ENCODE peak calls at places on chromosomes 7 and 10, in six cellular contexts. E is DMS153, F is nephron progenitor cell, N is type B pancreatic cell, H is NCI-H1930, L is GM23248. Q is an unnamed sample.

GRCh38 chr10:106167946-106168345 is 996.6 kb downstream of the SORCS1 start:
- DNase-seq in E (no peak), F (no peak), N (no peak), H (no peak), L (no peak), Q (no peak)

GRCh38 chr7:67590649-67591048 is 594.0 kb downstream of the TYW1 start:
- DNase-seq in E (no peak), F (no peak), N (no peak), H (no peak), L (no peak), Q (no peak)

GRCh38 chr7:150451833-150452431 is 1.5 kb downstream of the GIMAP8 start:
- DNase-seq in E (no peak), F (no peak), N (no peak), H (no peak), L (no peak), Q (no peak)

GRCh38 chr10:54797636-54798395 is 3.2 kb downstream of the PCDH15 start:
- DNase-seq in E (no peak), F (no peak), N (no peak), H (no peak), L (peak), Q (no peak)

GRCh38 chr10:59079386-59080226 is 96.8 kb upstream of the PHYHIPL start:
- DNase-seq in E (no peak), F (no peak), N (no peak), H (peak), L (peak), Q (peak)

GRCh38 chr7:81209059-81209458 is 290.2 kb upstream of the SEMA3C start:
- DNase-seq in E (no peak), F (no peak), N (no peak), H (no peak), L (peak), Q (no peak)

GRCh38 chr10:84654671-84655070 is 326.3 kb downstream of the CCSER2 start:
- DNase-seq in E (peak), F (no peak), N (no peak), H (no peak), L (no peak), Q (no peak)

GRCh38 chr10:114526497-114527238 is 122.4 kb upstream of the AFAP1L2 start:
- DNase-seq in E (peak), F (peak), N (peak), H (peak), L (peak), Q (peak)

GRCh38 chr10:91694170-91694794 is 61.4 kb upstream of the PPP1R3C start:
- DNase-seq in E (no peak), F (peak), N (no peak), H (no peak), L (peak), Q (peak)

GRCh38 chr10:9911488-9911887 is 1106.2 kb upstream of the CELF2 start:
- DNase-seq in E (no peak), F (no peak), N (no peak), H (no peak), L (no peak), Q (no peak)

GRCh38 chr7:122691569-122692235 is 7.2 kb downstream of the RNF133 start:
- DNase-seq in E (no peak), F (no peak), N (no peak), H (no peak), L (no peak), Q (no peak)

GRCh38 chr10:89351402-89352038 is 23.7 kb downstream of the IFIT3 start:
- DNase-seq in E (no peak), F (no peak), N (no peak), H (no peak), L (peak), Q (no peak)

GRCh38 chr7:107530749-107531148 is 33.0 kb downstream of the COG5 start:
- DNase-seq in E (no peak), F (no peak), N (no peak), H (no peak), L (no peak), Q (no peak)

GRCh38 chr10:11808808-11809207 is 14.3 kb upstream of the PROSER2 start:
- DNase-seq in E (no peak), F (no peak), N (no peak), H (no peak), L (no peak), Q (no peak)

GRCh38 chr10:114839901-114840300 is 18.3 kb downstream of the FHIP2A start:
- DNase-seq in E (no peak), F (no peak), N (no peak), H (no peak), L (no peak), Q (no peak)

GRCh38 chr10:79495306-79495705 is 17.0 kb upstream of the EIF5AL1 start:
- DNase-seq in E (no peak), F (no peak), N (no peak), H (no peak), L (no peak), Q (no peak)

GRCh38 chr10:137606-138005 is 2.4 kb downstream of the ZMYND11 start:
- DNase-seq in E (no peak), F (no peak), N (no peak), H (no peak), L (peak), Q (no peak)

GRCh38 chr10:12389154-12389734 is 39.9 kb downstream of the CAMK1D start:
- DNase-seq in E (peak), F (no peak), N (no peak), H (no peak), L (no peak), Q (no peak)

GRCh38 chr10:3902054-3902808 is 117.2 kb upstream of the KLF6 start:
- DNase-seq in E (no peak), F (no peak), N (no peak), H (no peak), L (peak), Q (no peak)

GRCh38 chr7:24576171-24577052 is 3.2 kb downstream of the PALS2 start:
- DNase-seq in E (peak), F (peak), N (no peak), H (peak), L (peak), Q (peak)

GRCh38 chr10:77504870-77505257 is 132.7 kb downstream of the KCNMA1 start:
- DNase-seq in E (peak), F (no peak), N (no peak), H (no peak), L (peak), Q (peak)